ENCODE peak calls at places on chromosomes 6 and 20, in five cellular contexts. M is left cardiac atrium, Q is H9, W is RPMI8226, G is tibial nerve. S is an unnamed sample.

GRCh38 chr6:125858427-125859320 is 67.9 kb downstream of the NCOA7 start:
- DNase-seq in M (peak), Q (peak), W (no peak), G (peak), S (peak)

GRCh38 chr6:11232968-11233626 is 629 bp upstream of the NEDD9 start:
- DNase-seq in M (no peak), Q (peak), W (peak), G (no peak), S (no peak)

GRCh38 chr20:44909872-44910689 is at the start of gene PABPC1L:
- DNase-seq in M (peak), Q (peak), W (peak), G (peak), S (peak)

GRCh38 chr6:28683945-28684538 is 158.4 kb downstream of the GPX5 start:
- DNase-seq in M (peak), Q (peak), W (peak), G (no peak), S (no peak)

GRCh38 chr6:14537061-14537460 is 419.5 kb downstream of the CD83 start:
- DNase-seq in M (no peak), Q (no peak), W (no peak), G (no peak), S (no peak)

GRCh38 chr6:9593566-9593965 is 821.3 kb downstream of the TFAP2A start:
- DNase-seq in M (no peak), Q (no peak), W (no peak), G (no peak), S (no peak)

GRCh38 chr6:151916075-151916474 is 108.6 kb downstream of the ESR1 start:
- DNase-seq in M (no peak), Q (no peak), W (no peak), G (no peak), S (no peak)

GRCh38 chr20:40173877-40174276 is 515.2 kb downstream of the MAFB start:
- DNase-seq in M (peak), Q (no peak), W (no peak), G (no peak), S (no peak)

GRCh38 chr20:35592339-35592960 is 23.2 kb upstream of the SPAG4 start:
- DNase-seq in M (no peak), Q (peak), W (peak), G (no peak), S (no peak)

GRCh38 chr6:7041511-7042026 is 66.2 kb upstream of the RREB1 start:
- DNase-seq in M (no peak), Q (no peak), W (no peak), G (no peak), S (no peak)

GRCh38 chr6:53128842-53129241 is 19.8 kb downstream of the GCM1 start:
- DNase-seq in M (no peak), Q (no peak), W (no peak), G (no peak), S (no peak)

GRCh38 chr20:3808141-3808479 is 12.0 kb downstream of the CDC25B start:
- DNase-seq in M (peak), Q (no peak), W (no peak), G (peak), S (peak)

GRCh38 chr6:170584954-170585498 is 589 bp upstream of the PDCD2 start:
- DNase-seq in M (no peak), Q (peak), W (no peak), G (no peak), S (no peak)

GRCh38 chr6:146361367-146361924 is 182.2 kb upstream of the RAB32 start:
- DNase-seq in M (peak), Q (no peak), W (no peak), G (no peak), S (peak)

GRCh38 chr6:75114795-75115194 is 91.1 kb downstream of the COL12A1 start:
- DNase-seq in M (no peak), Q (no peak), W (no peak), G (no peak), S (no peak)

GRCh38 chr6:63537126-63537958 is 34.9 kb upstream of the LOC128125822 start:
- DNase-seq in M (no peak), Q (no peak), W (no peak), G (no peak), S (no peak)

GRCh38 chr6:45576648-45577624 is 199.2 kb upstream of the SUPT3H start:
- DNase-seq in M (peak), Q (no peak), W (peak), G (no peak), S (peak)

GRCh38 chr6:76124010-76124409 is 51.5 kb upstream of the IMPG1 start:
- DNase-seq in M (no peak), Q (no peak), W (no peak), G (no peak), S (no peak)

GRCh38 chr6:70164556-70164955 is 138.3 kb downstream of the COL9A1 start:
- DNase-seq in M (no peak), Q (no peak), W (no peak), G (no peak), S (no peak)

GRCh38 chr6:10968776-10969175 is 75.3 kb downstream of the ELOVL2 start:
- DNase-seq in M (no peak), Q (no peak), W (no peak), G (no peak), S (no peak)

GRCh38 chr6:43115365-43115764 is 39.3 kb downstream of the PTK7 start:
- DNase-seq in M (no peak), Q (no peak), W (no peak), G (no peak), S (no peak)

GRCh38 chr20:34390769-34391447 is 27.8 kb downstream of the ITCH start:
- DNase-seq in M (peak), Q (no peak), W (peak), G (peak), S (peak)

GRCh38 chr20:63441777-63442493 is 30.5 kb downstream of the KCNQ2 start:
- DNase-seq in M (peak), Q (peak), W (peak), G (peak), S (peak)

GRCh38 chr20:20752712-20753111 is 40.3 kb upstream of the RALGAPA2 start:
- DNase-seq in M (no peak), Q (no peak), W (no peak), G (no peak), S (no peak)

GRCh38 chr6:53834134-53834533 is 39.3 kb downstream of the LRRC1 start:
- DNase-seq in M (no peak), Q (no peak), W (no peak), G (no peak), S (no peak)

GRCh38 chr20:49420811-49421295 is 61.6 kb downstream of the KCNB1 start:
- DNase-seq in M (no peak), Q (no peak), W (no peak), G (peak), S (no peak)

GRCh38 chr6:36544228-36544627 is 3.1 kb downstream of the STK38 start:
- DNase-seq in M (no peak), Q (no peak), W (peak), G (peak), S (no peak)

GRCh38 chr6:110703906-110704594 is 111.2 kb downstream of the CDK19 start:
- DNase-seq in M (no peak), Q (no peak), W (no peak), G (no peak), S (no peak)

GRCh38 chr6:7545509-7546369 is 4.3 kb downstream of the DSP start:
- DNase-seq in M (no peak), Q (no peak), W (no peak), G (no peak), S (no peak)